ENCODE peak calls at places on chromosomes 16 and 17, in ten cellular contexts. Q is H54, J is ovary, G is stomach, I is Peyer's patch, M is heart left ventricle, D is transverse colon, S is GM12891, P is uterus, L is tibial nerve. E is an unnamed sample.

GRCh38 chr17:79761894-79762570 is 15.9 kb upstream of the CBX2 start:
- DNase-seq in Q (no peak), J (no peak), G (no peak), I (no peak), M (no peak), D (no peak), S (no peak), P (no peak), L (no peak), E (no peak)

GRCh38 chr16:29028457-29029167 is 43.8 kb downstream of the LAT start:
- DNase-seq in Q (no peak), J (no peak), G (no peak), I (peak; percentile 3), M (no peak), D (no peak), S (no peak), P (no peak), L (no peak), E (no peak)

GRCh38 chr17:40075216-40076100 is 12.7 kb downstream of the THRA start:
- DNase-seq in Q (no peak), J (peak; percentile 81), G (peak; percentile 94), I (peak; percentile 81), M (peak; percentile 92), D (peak; percentile 86), S (no peak), P (peak; percentile 77), L (peak; percentile 91), E (peak; percentile 77)

GRCh38 chr17:29124931-29125270 is 55.3 kb downstream of the MYO18A start:
- DNase-seq in Q (peak; percentile 77), J (no peak), G (peak; percentile 96), I (no peak), M (peak; percentile 71), D (peak; percentile 80), S (no peak), P (no peak), L (no peak), E (peak; percentile 82)

GRCh38 chr16:29809850-29810698 is 1.9 kb upstream of the PRRT2 start:
- DNase-seq in Q (no peak), J (peak; percentile 55), G (no peak), I (no peak), M (no peak), D (no peak), S (no peak), P (peak; percentile 48), L (no peak), E (no peak)

GRCh38 chr17:8753136-8753975 is 5.0 kb downstream of the SPDYE4 start:
- DNase-seq in Q (no peak), J (no peak), G (no peak), I (no peak), M (no peak), D (no peak), S (no peak), P (no peak), L (no peak), E (no peak)

GRCh38 chr17:19004601-19005441 is at the start of gene FAM83G:
- DNase-seq in Q (peak; percentile 91), J (peak; percentile 78), G (peak; percentile 89), I (peak; percentile 89), M (peak; percentile 54), D (peak; percentile 92), S (peak; percentile 93), P (peak; percentile 81), L (peak; percentile 46), E (peak; percentile 76)

GRCh38 chr16:89917773-89918452 is 749 bp upstream of the MC1R start:
- DNase-seq in Q (peak; percentile 93), J (peak; percentile 83), G (peak; percentile 77), I (peak; percentile 88), M (peak; percentile 89), D (peak; percentile 90), S (peak; percentile 85), P (peak; percentile 56), L (no peak), E (peak; percentile 58)

GRCh38 chr17:17198281-17198680 is 7.9 kb downstream of the PLD6 start:
- DNase-seq in Q (no peak), J (no peak), G (no peak), I (no peak), M (no peak), D (no peak), S (no peak), P (no peak), L (no peak), E (no peak)

GRCh38 chr17:40281663-40282062 is 6.0 kb upstream of the CDC6 start:
- DNase-seq in Q (peak; percentile 35), J (no peak), G (no peak), I (no peak), M (no peak), D (no peak), S (no peak), P (no peak), L (no peak), E (no peak)

GRCh38 chr17:64083571-64084085 is 46.3 kb downstream of the ERN1 start:
- DNase-seq in Q (no peak), J (no peak), G (no peak), I (no peak), M (no peak), D (no peak), S (no peak), P (no peak), L (no peak), E (no peak)

GRCh38 chr17:7833795-7834553 is at the start of gene KDM6B:
- DNase-seq in Q (peak; percentile 90), J (peak; percentile 95), G (peak; percentile 95), I (peak; percentile 94), M (peak; percentile 96), D (peak; percentile 96), S (peak; percentile 88), P (peak; percentile 95), L (peak; percentile 94), E (peak; percentile 92)

GRCh38 chr17:4498461-4499397 is at the start of gene SPNS2:
- DNase-seq in Q (peak; percentile 90), J (peak; percentile 74), G (peak; percentile 83), I (peak; percentile 56), M (peak; percentile 82), D (peak; percentile 68), S (peak; percentile 94), P (no peak), L (no peak), E (peak; percentile 57)

GRCh38 chr16:3457434-3458252 is 14.2 kb downstream of the NAA60 start:
- DNase-seq in Q (peak; percentile 95), J (peak; percentile 94), G (peak; percentile 91), I (peak; percentile 85), M (peak; percentile 95), D (peak; percentile 90), S (peak; percentile 99), P (peak; percentile 78), L (peak; percentile 67), E (peak; percentile 96)

DNA sequence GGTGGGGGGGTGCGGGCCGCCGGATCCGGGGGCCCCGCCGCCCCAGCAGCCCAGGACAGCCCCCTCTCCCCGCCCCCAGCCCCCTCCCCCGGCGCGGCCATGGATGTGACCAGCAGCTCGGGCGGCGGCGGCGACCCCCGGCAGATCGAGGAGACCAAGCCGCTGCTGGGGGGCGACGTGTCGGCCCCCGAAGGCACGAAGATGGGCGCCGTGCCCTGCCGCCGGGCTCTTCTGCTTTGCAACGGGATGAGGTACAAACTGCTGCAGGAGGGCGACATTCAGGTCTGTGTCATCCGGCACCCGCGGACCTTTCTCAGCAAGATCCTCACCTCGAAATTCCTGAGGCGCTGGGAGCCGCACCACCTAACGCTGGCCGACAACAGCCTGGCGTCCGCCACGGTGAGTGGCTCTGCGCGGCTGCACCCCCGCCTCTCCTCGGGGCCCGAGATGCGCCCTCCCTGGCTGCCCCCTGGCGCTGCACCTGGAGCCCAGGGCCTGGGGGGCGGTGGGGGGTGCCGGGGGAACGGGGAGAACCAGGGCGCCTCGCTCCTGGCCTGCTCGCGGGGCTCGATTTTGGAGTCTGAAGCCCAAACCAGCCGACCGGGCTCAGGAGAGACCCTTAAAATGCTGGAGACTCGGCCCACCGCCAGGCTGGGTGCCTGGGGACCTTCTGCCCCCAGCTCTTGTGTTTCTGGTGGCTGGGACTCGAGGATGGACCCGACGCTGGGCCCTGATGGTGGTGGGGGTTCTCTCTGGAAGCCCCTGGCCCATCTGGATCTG is 725 bp downstream of the CMIP start:
- DNase-seq in Q (peak; percentile 81), J (peak; percentile 69), G (peak; percentile 58), I (peak; percentile 42), M (peak; percentile 43), D (peak; percentile 50), S (peak; percentile 73), P (no peak), L (no peak), E (peak; percentile 59)
- TF ChIP-seq POLR2A in Q (no peak), J (no peak), G (no peak), I (no peak), M (no peak), D (no peak), S (no peak), P (no peak), L (no peak), E (no peak)

DNA sequence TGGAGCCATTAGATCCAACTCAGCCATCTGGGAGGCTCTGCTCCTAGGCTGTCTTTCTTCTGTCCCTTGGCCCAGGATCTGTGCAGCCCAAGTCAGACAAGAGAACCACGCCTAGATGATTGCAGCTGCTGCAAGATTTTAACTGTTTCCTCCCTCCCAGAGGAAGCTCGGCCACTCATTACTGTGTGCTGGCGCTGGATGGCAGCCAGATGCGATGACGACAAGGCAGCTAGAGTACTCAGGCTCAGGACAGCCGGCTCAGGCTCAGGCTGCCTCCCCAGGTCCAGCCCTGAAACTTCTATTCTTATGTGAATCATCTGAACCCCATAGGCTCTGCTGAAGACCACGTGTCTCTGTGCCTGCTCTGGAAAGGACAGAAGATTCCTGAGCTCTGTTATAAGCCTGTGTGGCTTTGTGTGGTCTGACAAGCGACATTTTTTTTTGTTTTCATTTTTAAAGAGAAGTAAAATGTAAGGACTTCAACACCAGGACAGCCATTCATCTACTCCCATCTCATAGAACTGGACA is 32.1 kb upstream of the FBXW10B start:
- DNase-seq in Q (peak; percentile 83), J (peak; percentile 84), G (peak; percentile 91), I (peak; percentile 62), M (peak; percentile 97), D (peak; percentile 94), S (peak; percentile 25), P (peak; percentile 91), L (peak; percentile 93), E (peak; percentile 92)
- TF ChIP-seq POLR2A in Q (peak; percentile 54), J (no peak), G (no peak), I (peak; percentile 82), M (peak; percentile 84), D (peak; percentile 78), S (no peak), P (peak; percentile 31), L (peak; percentile 47), E (no peak)

GRCh38 chr16:67562918-67563707 is 787 bp downstream of the CTCF start:
- DNase-seq in Q (no peak), J (peak; percentile 78), G (peak; percentile 65), I (peak; percentile 59), M (peak; percentile 74), D (peak; percentile 62), S (no peak), P (peak; percentile 57), L (no peak), E (peak; percentile 92)
- TF ChIP-seq POLR2A in Q (no peak), J (peak; percentile 16), G (peak; percentile 12), I (no peak), M (no peak), D (peak; percentile 59), S (peak; percentile 54), P (peak; percentile 35), L (no peak), E (peak; percentile 25)

DNA sequence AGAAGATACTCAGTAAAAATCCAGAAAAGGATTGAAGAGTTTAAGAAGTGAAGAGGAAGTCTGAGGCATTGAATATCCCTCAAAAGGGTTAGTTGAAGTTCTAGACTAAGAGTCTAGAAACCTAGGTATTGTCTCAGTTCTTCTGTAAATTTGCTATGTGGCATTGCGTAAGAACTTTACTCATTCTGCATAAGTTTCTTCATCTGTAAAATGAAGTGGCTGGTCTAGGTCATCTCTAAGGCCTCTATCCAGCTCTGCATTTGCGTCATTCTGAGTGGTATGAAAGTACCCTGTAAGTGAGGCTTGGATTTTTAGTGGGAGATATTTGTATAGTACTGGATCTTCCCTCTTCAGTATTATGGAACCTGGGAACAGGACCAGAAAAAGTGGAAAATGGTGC is 130.2 kb downstream of the MYO1D start:
- DNase-seq in Q (no peak), J (no peak), G (no peak), I (no peak), M (no peak), D (no peak), S (no peak), P (no peak), L (no peak), E (no peak)
- TF ChIP-seq POLR2A in Q (no peak), J (no peak), G (no peak), I (no peak), M (no peak), D (no peak), S (no peak), P (no peak), L (no peak), E (no peak)